ENCODE peak calls at places on chromosomes 6 and 20, in five cellular contexts. X, K, E, A and C are unnamed samples.

GRCh38 chr6:73129653-73130443 is 95.4 kb downstream of the KHDC1L start:
- DNase-seq in X (peak), K (peak), E (peak), A (peak), C (peak)

GRCh38 chr20:35953411-35954199 is 697 bp downstream of the SCAND1 start:
- DNase-seq in X (peak), K (peak), E (no peak), A (peak), C (peak)

GRCh38 chr6:166381733-166382499 is 824 bp downstream of the MPC1 start:
- DNase-seq in X (peak), K (peak), E (no peak), A (peak), C (peak)

GRCh38 chr6:84066536-84066935 is 33.0 kb downstream of the MRAP2 start:
- DNase-seq in X (no peak), K (no peak), E (no peak), A (no peak), C (no peak)

GRCh38 chr6:123745877-123746276 is 57.8 kb upstream of the NKAIN2 start:
- DNase-seq in X (no peak), K (no peak), E (no peak), A (no peak), C (no peak)

GRCh38 chr6:169426611-169427010 is 173.0 kb upstream of the THBS2 start:
- DNase-seq in X (no peak), K (no peak), E (no peak), A (no peak), C (no peak)

GRCh38 chr6:16576391-16577368 is 184.6 kb downstream of the ATXN1 start:
- DNase-seq in X (no peak), K (no peak), E (no peak), A (no peak), C (peak)

GRCh38 chr6:157460182-157460999 is 79.4 kb downstream of the ZDHHC14 start:
- DNase-seq in X (no peak), K (no peak), E (no peak), A (no peak), C (no peak)

GRCh38 chr6:149565539-149566371 is 420 bp upstream of the GINM1 start:
- DNase-seq in X (peak), K (peak), E (peak), A (peak), C (peak)

GRCh38 chr20:44660506-44660905 is 9.0 kb upstream of the ADA start:
- DNase-seq in X (no peak), K (no peak), E (no peak), A (no peak), C (peak)

GRCh38 chr6:166686317-166686716 is 59.3 kb upstream of the RPS6KA2 start:
- DNase-seq in X (no peak), K (peak), E (no peak), A (no peak), C (no peak)

GRCh38 chr6:52573295-52573694 is 3.6 kb downstream of the TRAM2 start:
- DNase-seq in X (no peak), K (no peak), E (no peak), A (no peak), C (no peak)

GRCh38 chr20:2509794-2510193 is 1.1 kb upstream of the ZNF343 start:
- DNase-seq in X (no peak), K (no peak), E (no peak), A (no peak), C (no peak)

GRCh38 chr20:2507464-2507863 is 1.3 kb downstream of the ZNF343 start:
- DNase-seq in X (no peak), K (no peak), E (no peak), A (no peak), C (no peak)

GRCh38 chr20:2507875-2508630 is 662 bp downstream of the ZNF343 start:
- DNase-seq in X (no peak), K (no peak), E (no peak), A (peak), C (peak)

GRCh38 chr20:2509468-2509781 is 710 bp upstream of the ZNF343 start:
- DNase-seq in X (no peak), K (no peak), E (no peak), A (no peak), C (no peak)

GRCh38 chr20:2508631-2509467 is at the start of gene ZNF343:
- DNase-seq in X (peak), K (peak), E (no peak), A (peak), C (peak)
- H3K4me3 ChIP-seq in X (peak), K (peak), E (peak), A (peak), C (peak)

GRCh38 chr20:59520814-59521213 is 83.5 kb upstream of the PHACTR3 start:
- DNase-seq in X (no peak), K (no peak), E (no peak), A (no peak), C (no peak)

GRCh38 chr20:59515013-59515905 is 89.1 kb upstream of the PHACTR3 start:
- DNase-seq in X (peak), K (peak), E (peak), A (peak), C (peak)

GRCh38 chr20:59518881-59519706 is 85.2 kb upstream of the PHACTR3 start:
- DNase-seq in X (peak), K (no peak), E (peak), A (peak), C (peak)

GRCh38 chr20:59515906-59516209 is 88.5 kb upstream of the PHACTR3 start:
- DNase-seq in X (no peak), K (no peak), E (no peak), A (no peak), C (no peak)

GRCh38 chr20:59519707-59520014 is 84.7 kb upstream of the PHACTR3 start:
- DNase-seq in X (no peak), K (no peak), E (no peak), A (no peak), C (no peak)
- TF ChIP-seq CTCF in X (no peak), K (peak), E (no peak), A (no peak), C (no peak)

DNA sequence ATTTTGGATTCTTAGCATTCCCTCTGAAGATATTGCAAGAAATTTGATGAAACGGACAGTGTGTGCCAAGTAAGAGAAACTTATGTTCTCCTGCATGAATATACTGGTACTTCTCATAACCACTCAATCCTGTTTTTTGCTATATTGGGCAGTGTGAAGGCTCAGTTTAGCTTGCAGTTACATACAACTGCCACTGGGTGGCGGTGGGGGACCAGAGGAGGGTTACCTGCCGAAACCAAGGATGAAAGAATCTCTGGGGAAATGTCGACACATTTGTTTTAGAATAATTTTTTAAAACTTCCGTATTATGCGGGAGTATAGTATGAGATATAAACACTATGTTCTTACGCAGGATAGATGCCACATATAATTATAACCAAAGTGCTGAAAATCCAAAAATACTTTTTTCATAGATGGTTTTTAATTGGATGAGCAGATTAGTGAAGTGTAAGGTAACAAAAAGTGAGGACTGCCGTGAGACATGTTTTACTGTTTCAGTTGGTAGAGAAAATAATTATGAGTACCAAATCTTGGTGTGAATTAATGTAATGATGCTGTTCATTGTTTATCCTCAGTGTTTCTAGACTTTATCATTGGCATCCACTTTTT is 9.7 kb downstream of the TRMT11 start:
- DNase-seq in X (peak), K (peak), E (no peak), A (peak), C (peak)
- H3K4me3 ChIP-seq in X (no peak), K (no peak), E (no peak), A (no peak), C (peak)

GRCh38 chr6:132214716-132215115 is 186.6 kb downstream of the MOXD1 start:
- DNase-seq in X (no peak), K (no peak), E (no peak), A (no peak), C (no peak)

GRCh38 chr6:132219901-132220300 is 181.4 kb downstream of the MOXD1 start:
- DNase-seq in X (no peak), K (no peak), E (no peak), A (no peak), C (no peak)

GRCh38 chr6:132215805-132216204 is 185.5 kb downstream of the MOXD1 start:
- DNase-seq in X (no peak), K (no peak), E (no peak), A (no peak), C (no peak)

GRCh38 chr6:132220800-132221199 is 180.5 kb downstream of the MOXD1 start:
- DNase-seq in X (no peak), K (no peak), E (peak), A (no peak), C (no peak)

GRCh38 chr6:132218063-132218696 is 183.1 kb downstream of the MOXD1 start:
- DNase-seq in X (no peak), K (no peak), E (no peak), A (no peak), C (peak)
- TF ChIP-seq CTCF in X (peak), K (peak), E (peak), A (peak), C (peak)

DNA sequence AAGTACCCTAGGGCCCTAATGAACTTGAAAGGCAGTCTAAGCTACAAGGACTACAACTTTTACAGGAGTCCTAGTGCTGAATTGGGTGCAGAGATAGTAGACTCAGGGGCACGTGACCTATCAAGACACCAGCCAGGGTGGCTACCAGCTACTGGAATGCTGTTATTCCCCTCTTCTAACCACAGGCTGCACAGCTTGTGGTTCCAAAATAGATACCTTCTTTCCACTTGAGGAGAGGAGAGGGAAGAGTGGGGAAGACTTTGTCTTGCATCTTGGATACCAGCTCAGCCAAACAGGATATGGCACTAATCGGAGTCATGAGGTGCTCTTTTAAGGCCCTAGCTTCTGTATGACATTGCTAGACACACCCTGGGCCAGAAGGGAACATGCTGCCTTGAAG is 60.0 kb upstream of the MTRF1L start:
- DNase-seq in X (no peak), K (no peak), E (no peak), A (no peak), C (no peak)
- H3K4me3 ChIP-seq in X (no peak), K (no peak), E (no peak), A (no peak), C (no peak)

DNA sequence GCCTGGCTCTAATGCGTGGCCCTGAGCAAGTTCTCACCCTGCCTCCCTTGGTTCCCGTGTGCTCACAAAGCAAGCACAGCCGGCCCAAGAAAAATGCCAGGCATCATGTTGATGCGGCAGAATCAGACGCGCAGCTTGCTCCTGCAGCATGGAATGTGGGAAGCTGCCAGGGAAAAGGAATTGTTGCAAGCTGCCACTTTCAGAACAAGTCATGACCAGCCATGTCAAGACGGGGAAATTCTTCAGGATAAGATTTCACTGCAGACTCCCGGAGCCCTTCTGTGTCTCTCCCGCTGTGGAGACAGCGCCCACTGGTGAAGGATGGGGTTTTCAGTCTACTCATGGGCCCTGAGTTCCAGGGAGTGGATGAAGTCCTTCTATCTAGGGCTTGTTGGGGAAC is 4.6 kb downstream of the DACT2 start:
- DNase-seq in X (peak), K (no peak), E (no peak), A (no peak), C (no peak)
- TF ChIP-seq CTCF in X (peak), K (peak), E (no peak), A (peak), C (no peak)

GRCh38 chr20:48923149-48923718 is 1.7 kb downstream of the ARFGEF2 start:
- DNase-seq in X (no peak), K (no peak), E (no peak), A (no peak), C (no peak)
- H3K4me3 ChIP-seq in X (no peak), K (peak), E (no peak), A (peak), C (peak)